ENCODE peak calls at places on chromosome 1, in seven cellular contexts. J is HCT116, I is SK-N-SH, O is H1, D is HepG2, U is K562, F is GM12878. Z is an unnamed sample.

GRCh38 chr1:218478336-218478735 is 133.2 kb downstream of the TGFB2 start:
- DNase-seq in U (no peak), F (no peak), O (no peak), J (no peak), D (peak), I (no peak), Z (no peak)

GRCh38 chr1:61301824-61302652 is 219.7 kb downstream of the NFIA start:
- DNase-seq in I (no peak), O (no peak), F (no peak), D (peak), J (no peak), U (no peak), Z (no peak)

GRCh38 chr1:50097041-50097739 is 11.5 kb upstream of the ELAVL4 start:
- DNase-seq in I (no peak), O (no peak), U (no peak), F (no peak), J (no peak), D (no peak), Z (no peak)

GRCh38 chr1:55571767-55572166 is 356.6 kb upstream of the USP24 start:
- DNase-seq in D (no peak), O (no peak), U (no peak), I (no peak), F (no peak), J (no peak), Z (no peak)

GRCh38 chr1:34683616-34684015 is 71.2 kb upstream of the GJB5 start:
- DNase-seq in F (no peak), D (no peak), U (no peak), O (no peak), J (no peak), I (no peak), Z (no peak)

GRCh38 chr1:9207086-9207485 is 27.5 kb upstream of the H6PD start:
- DNase-seq in U (no peak), I (no peak), O (no peak), J (no peak), F (no peak), D (no peak), Z (no peak)

GRCh38 chr1:182561432-182561831 is 27.6 kb downstream of the RNASEL start:
- DNase-seq in U (no peak), D (no peak), F (no peak), O (no peak), J (no peak), I (no peak), Z (no peak)

GRCh38 chr1:115284209-115284608 is 53.8 kb downstream of the NGF start:
- DNase-seq in I (no peak), O (no peak), U (no peak), J (no peak), D (no peak), F (no peak), Z (no peak)

GRCh38 chr1:96968582-96969378 is 247.2 kb downstream of the PTBP2 start:
- DNase-seq in J (no peak), U (no peak), I (no peak), D (no peak), O (no peak), F (no peak), Z (no peak)

GRCh38 chr1:38028105-38028591 is 15.6 kb downstream of the UTP11 start:
- DNase-seq in D (no peak), J (no peak), F (peak), O (no peak), I (no peak), U (no peak), Z (no peak)

GRCh38 chr1:231387770-231388669 is 34.1 kb downstream of the EGLN1 start:
- DNase-seq in I (no peak), D (no peak), U (no peak), F (no peak), O (no peak), J (no peak), Z (no peak)

GRCh38 chr1:16245476-16246196 is 8.7 kb upstream of the CPLANE2 start:
- DNase-seq in F (no peak), U (no peak), J (no peak), O (no peak), I (no peak), D (no peak), Z (no peak)

GRCh38 chr1:215081566-215082531 is 688 bp upstream of the KCNK2 start:
- DNase-seq in F (no peak), U (no peak), O (peak), D (no peak), I (peak), J (no peak), Z (peak)

GRCh38 chr1:221712198-221712684 is 29.6 kb downstream of the DUSP10 start:
- DNase-seq in D (no peak), J (no peak), F (no peak), I (no peak), U (peak), O (no peak), Z (no peak)

GRCh38 chr1:240189386-240189989 is 97.8 kb downstream of the FMN2 start:
- DNase-seq in I (peak), F (no peak), D (peak), U (peak), J (no peak), O (peak), Z (peak)

GRCh38 chr1:232952514-232953175 is 2.2 kb downstream of the NTPCR start:
- DNase-seq in U (peak), D (peak), I (peak), J (peak), O (peak), F (peak), Z (peak)

GRCh38 chr1:184748767-184749166 is 5.9 kb downstream of the EDEM3 start:
- DNase-seq in O (no peak), I (no peak), D (no peak), J (no peak), U (no peak), F (no peak), Z (no peak)

GRCh38 chr1:114113801-114114750 is 39.6 kb downstream of the SYT6 start:
- DNase-seq in F (no peak), O (no peak), U (peak), D (no peak), I (no peak), J (peak), Z (no peak)

GRCh38 chr1:61220531-61220930 is 138.2 kb downstream of the NFIA start:
- DNase-seq in O (no peak), D (no peak), F (no peak), U (no peak), I (no peak), J (no peak), Z (no peak)

GRCh38 chr1:242743983-242744780 is 219.7 kb upstream of the PLD5 start:
- DNase-seq in I (no peak), D (no peak), F (no peak), O (no peak), J (no peak), U (no peak), Z (no peak)

GRCh38 chr1:208216062-208216461 is 28.1 kb downstream of the PLXNA2 start:
- DNase-seq in O (no peak), U (no peak), I (no peak), J (no peak), D (no peak), F (no peak), Z (no peak)

GRCh38 chr1:42424201-42424600 is 31.6 kb downstream of the ZMYND12 start:
- DNase-seq in U (no peak), D (no peak), I (no peak), J (no peak), F (no peak), O (no peak), Z (no peak)

GRCh38 chr1:59718064-59718988 is 96.4 kb upstream of the HOOK1 start:
- DNase-seq in J (peak), D (peak), I (no peak), U (no peak), O (no peak), F (no peak), Z (no peak)

GRCh38 chr1:1421147-1421906 is at the start of gene ANKRD65:
- DNase-seq in J (no peak), D (peak), O (peak), U (no peak), I (peak), F (no peak), Z (no peak)

GRCh38 chr1:218349365-218350021 is 4.4 kb downstream of the TGFB2 start:
- DNase-seq in O (no peak), F (no peak), J (no peak), U (no peak), D (no peak), I (no peak), Z (no peak)

GRCh38 chr1:232333419-232333767 is 296.5 kb downstream of the SIPA1L2 start:
- DNase-seq in U (no peak), I (no peak), J (no peak), D (no peak), F (no peak), O (no peak), Z (no peak)

GRCh38 chr1:10193340-10193739 is 17.0 kb upstream of the KIF1B start:
- DNase-seq in D (no peak), U (no peak), J (no peak), O (no peak), I (no peak), F (no peak), Z (no peak)

DNA sequence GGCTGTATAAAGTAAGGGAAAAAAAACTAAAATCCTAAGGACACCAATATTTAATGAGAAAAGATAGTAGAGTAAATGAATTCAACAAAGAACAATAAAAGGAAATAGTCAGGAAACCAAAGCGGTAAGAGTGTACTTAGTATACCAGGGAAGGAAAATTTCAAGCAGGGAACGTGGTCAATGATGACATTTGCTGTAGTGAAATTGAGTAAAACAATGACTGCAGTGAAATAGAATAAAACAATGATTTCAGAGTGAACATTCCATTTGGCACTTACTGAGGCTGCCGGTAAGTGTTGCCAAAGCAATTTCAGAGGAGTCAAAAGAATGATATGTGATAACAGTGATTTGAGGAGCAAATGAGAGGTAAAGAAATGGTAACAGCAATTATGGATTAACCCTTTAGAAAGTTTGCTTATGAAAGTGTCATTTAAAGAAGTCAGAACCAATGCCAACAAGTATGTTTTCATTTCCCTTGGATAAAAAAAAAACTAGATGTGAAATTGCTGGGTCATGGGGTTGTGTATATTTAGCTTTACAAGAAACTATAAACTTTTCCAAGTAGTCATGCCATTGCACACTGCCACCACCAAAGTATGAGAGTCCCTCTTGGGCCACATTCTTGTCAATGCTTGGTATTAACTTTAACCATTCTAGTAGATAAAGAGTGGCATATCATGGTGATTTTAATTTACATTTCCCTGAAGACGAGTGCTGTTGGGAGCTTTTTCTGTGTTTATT is 50.5 kb downstream of the VCAM1 start:
- DNase-seq in J (no peak), F (no peak), D (no peak), U (no peak), I (no peak), O (no peak), Z (no peak)
- TF ChIP-seq YY1 in J (no peak), F (no peak), D (no peak), U (no peak), I (no peak), O (no peak), Z (no peak)

GRCh38 chr1:174870319-174870718 is 129.4 kb upstream of the CACYBP start:
- DNase-seq in D (no peak), I (no peak), J (no peak), F (no peak), O (no peak), U (no peak), Z (no peak)

GRCh38 chr1:174872615-174873058 is 127.1 kb upstream of the CACYBP start:
- DNase-seq in J (no peak), F (no peak), I (no peak), O (no peak), U (no peak), D (no peak), Z (no peak)

GRCh38 chr1:174875306-174875705 is 124.4 kb upstream of the CACYBP start:
- DNase-seq in U (no peak), D (peak), J (no peak), I (no peak), F (no peak), O (no peak), Z (no peak)

GRCh38 chr1:174874337-174875053 is 125.3 kb upstream of the CACYBP start:
- DNase-seq in D (no peak), I (no peak), U (no peak), F (peak), J (no peak), O (no peak), Z (peak)

DNA sequence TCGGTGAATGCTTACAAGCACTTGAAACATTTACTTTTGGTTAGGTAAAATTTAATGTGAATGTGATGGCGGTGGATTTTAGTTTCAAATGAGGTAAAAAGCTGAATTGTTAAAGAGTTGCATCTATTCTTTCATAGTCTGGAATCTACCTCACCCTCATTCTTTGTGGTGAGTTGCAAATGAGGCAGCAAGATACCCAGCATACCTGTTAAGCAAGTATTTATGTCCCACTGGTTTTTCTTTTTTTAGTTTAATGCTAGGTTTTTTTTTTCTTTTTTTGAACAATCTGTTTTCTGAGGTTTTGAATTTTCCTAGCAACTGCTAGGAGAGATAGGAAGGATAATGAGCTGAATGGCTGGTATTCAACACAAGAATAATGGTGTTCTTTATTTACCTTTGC is 127.9 kb upstream of the CACYBP start:
- DNase-seq in D (no peak), U (no peak), J (no peak), F (no peak), I (no peak), O (no peak), Z (no peak)
- TF ChIP-seq YY1 in D (no peak), U (no peak), J (no peak), F (no peak), I (no peak), O (no peak), Z (no peak)

DNA sequence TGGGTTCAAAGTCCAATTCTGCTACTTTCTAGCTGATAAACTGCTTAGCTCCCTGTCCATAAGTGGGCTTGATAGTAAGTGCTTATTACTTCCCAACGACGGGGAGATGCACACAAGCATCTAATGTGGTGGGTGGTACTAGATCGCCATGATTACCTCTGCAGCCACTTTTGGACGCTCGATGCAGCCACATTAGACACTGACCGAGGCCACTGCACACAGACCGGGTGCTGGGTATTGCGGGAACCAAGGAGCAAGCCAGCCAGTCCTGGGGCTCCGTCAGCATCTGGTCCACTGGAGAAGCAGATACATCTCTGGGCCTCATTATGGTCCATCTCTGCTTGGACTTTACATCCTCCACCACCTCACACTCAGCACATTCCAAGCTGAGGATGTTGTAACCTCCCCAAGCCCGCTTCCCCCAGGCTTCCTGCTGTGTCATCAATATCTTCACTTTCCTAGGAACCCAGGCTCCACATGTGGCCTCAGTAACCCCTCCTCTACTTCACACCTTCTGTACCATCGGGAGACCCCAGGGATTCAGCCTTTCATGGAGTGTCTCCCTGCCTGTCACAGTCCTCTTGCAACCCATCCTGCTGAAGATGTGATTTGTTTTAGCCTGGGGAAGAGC is 48.3 kb downstream of the RHOU start:
- DNase-seq in F (no peak), U (no peak), O (no peak), D (peak), J (no peak), I (no peak), Z (no peak)
- TF ChIP-seq YY1 in F (no peak), U (no peak), O (no peak), D (no peak), J (no peak), I (no peak), Z (no peak)

GRCh38 chr1:119971710-119972570 is 75.6 kb upstream of the ADAM30 start:
- DNase-seq in U (no peak), O (no peak), D (no peak), I (no peak), J (no peak), F (no peak), Z (no peak)

GRCh38 chr1:119968601-119969000 is 72.3 kb upstream of the ADAM30 start:
- DNase-seq in D (no peak), I (no peak), U (no peak), O (no peak), F (no peak), J (no peak), Z (no peak)

GRCh38 chr1:119968068-119968492 is 71.8 kb upstream of the ADAM30 start:
- DNase-seq in O (peak), J (peak), F (peak), I (peak), U (peak), D (peak), Z (peak)

GRCh38 chr1:119978018-119978505 is 81.7 kb upstream of the ADAM30 start:
- DNase-seq in D (no peak), I (no peak), U (no peak), F (no peak), O (no peak), J (no peak), Z (no peak)

DNA sequence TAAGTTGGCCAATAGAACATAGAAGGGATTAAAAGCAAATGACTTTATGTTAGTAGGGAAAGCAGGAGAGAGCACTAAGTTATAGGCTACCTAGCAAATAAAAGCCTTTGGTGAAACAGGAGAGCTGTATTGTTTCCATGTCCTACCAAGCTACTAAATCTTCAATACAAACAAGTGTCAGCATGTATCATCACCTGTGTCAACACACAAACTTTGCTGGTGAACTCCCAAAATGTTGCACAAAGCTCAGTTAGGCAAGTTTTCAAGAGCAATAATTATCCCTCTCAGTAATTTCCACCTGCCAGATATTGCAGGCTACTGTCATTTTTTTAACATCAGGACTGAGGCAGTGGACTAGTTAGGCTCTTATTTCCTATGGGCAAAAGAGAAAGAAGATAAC is 77.7 kb upstream of the ADAM30 start:
- DNase-seq in F (no peak), I (no peak), J (no peak), U (no peak), D (no peak), O (no peak), Z (no peak)
- TF ChIP-seq YY1 in F (no peak), I (no peak), J (no peak), U (no peak), D (no peak), O (no peak), Z (no peak)

Z was measured in NT2/D1.